ENCODE peak calls at places on chromosomes 11 and 22, in six cellular contexts. C, W, G, V, D and A are unnamed samples.
A peak's percentile ranks its signal among the peaks of the same experiment; 100 is the strongest.

GRCh38 chr11:134450186-134450585 is 38.1 kb upstream of the B3GAT1 start:
- DNase-seq in C (no peak), W (no peak), G (no peak), V (no peak), D (no peak), A (no peak)

GRCh38 chr11:61912530-61912898 is 4.9 kb downstream of the RAB3IL1 start:
- DNase-seq in C (no peak), W (no peak), G (no peak), V (peak; percentile 17), D (no peak), A (no peak)

GRCh38 chr11:78615724-78616123 is 41.1 kb upstream of the NARS2 start:
- DNase-seq in C (no peak), W (no peak), G (peak; percentile 15), V (no peak), D (no peak), A (no peak)

GRCh38 chr11:79340535-79340934 is 100.3 kb downstream of the TENM4 start:
- DNase-seq in C (no peak), W (no peak), G (no peak), V (no peak), D (no peak), A (no peak)

GRCh38 chr22:22802346-22802970 is 85.2 kb upstream of the IGLL5 start:
- DNase-seq in C (no peak), W (no peak), G (peak; percentile 35), V (no peak), D (no peak), A (no peak)

GRCh38 chr11:75547617-75548054 is 14.4 kb upstream of the SERPINH1 start:
- DNase-seq in C (no peak), W (no peak), G (peak; percentile 89), V (peak; percentile 88), D (no peak), A (peak; percentile 77)

GRCh38 chr11:70397336-70397982 is 870 bp upstream of the CTTN start:
- DNase-seq in C (no peak), W (peak; percentile 13), G (peak; percentile 44), V (peak; percentile 57), D (no peak), A (no peak)

GRCh38 chr11:132610216-132610615 is 922.1 kb downstream of the OPCML start:
- DNase-seq in C (no peak), W (no peak), G (no peak), V (no peak), D (no peak), A (no peak)

GRCh38 chr11:44529895-44530412 is 35.5 kb upstream of the CD82 start:
- DNase-seq in C (no peak), W (no peak), G (no peak), V (peak; percentile 3), D (no peak), A (no peak)

GRCh38 chr11:35143509-35144102 is 4.6 kb downstream of the CD44 start:
- DNase-seq in C (no peak), W (no peak), G (no peak), V (no peak), D (no peak), A (no peak)

GRCh38 chr11:13333456-13333957 is 55.9 kb downstream of the BMAL1 start:
- DNase-seq in C (no peak), W (peak; percentile 77), G (no peak), V (no peak), D (no peak), A (no peak)
- TF ChIP-seq POLR2AphosphoS5 in C (no peak), W (peak; percentile 31), G (no peak), V (no peak), D (no peak), A (no peak)

GRCh38 chr11:108364159-108364558 is 103.2 kb downstream of the C11orf65 start:
- DNase-seq in C (no peak), W (no peak), G (no peak), V (no peak), D (no peak), A (no peak)
- H3K4me2 ChIP-seq in C (no peak overlapping the region), W (no peak overlapping the region), G (no peak overlapping the region), V (no peak overlapping the region), D (no peak overlapping the region), A (no peak overlapping the region)

GRCh38 chr11:94769897-94770296 is 1.7 kb downstream of the AMOTL1 start:
- DNase-seq in C (no peak), W (no peak), G (no peak), V (no peak), D (no peak), A (peak; percentile 24)
- TF ChIP-seq POLR2AphosphoS5 in C (no peak), W (no peak), G (no peak), V (no peak), D (no peak), A (no peak)

GRCh38 chr11:17430616-17431015 is 42.2 kb upstream of the KCNJ11 start:
- DNase-seq in C (no peak), W (no peak), G (no peak), V (no peak), D (no peak), A (no peak)
- H3K4me2 ChIP-seq in C (no peak overlapping the region), W (no peak overlapping the region), G (no peak overlapping the region), V (no peak overlapping the region), D (no peak overlapping the region), A (no peak overlapping the region)

GRCh38 chr11:33933607-33934006 is 41.7 kb upstream of the LMO2 start:
- DNase-seq in C (no peak), W (no peak), G (no peak), V (no peak), D (no peak), A (no peak)

GRCh38 chr11:33936057-33936456 is 44.2 kb upstream of the LMO2 start:
- DNase-seq in C (no peak), W (no peak), G (no peak), V (no peak), D (no peak), A (no peak)

GRCh38 chr11:33935005-33935404 is 43.1 kb upstream of the LMO2 start:
- DNase-seq in C (no peak), W (no peak), G (no peak), V (no peak), D (no peak), A (no peak)

GRCh38 chr11:33935466-33935865 is 43.6 kb upstream of the LMO2 start:
- DNase-seq in C (no peak), W (no peak), G (no peak), V (no peak), D (no peak), A (peak; percentile 34)

DNA sequence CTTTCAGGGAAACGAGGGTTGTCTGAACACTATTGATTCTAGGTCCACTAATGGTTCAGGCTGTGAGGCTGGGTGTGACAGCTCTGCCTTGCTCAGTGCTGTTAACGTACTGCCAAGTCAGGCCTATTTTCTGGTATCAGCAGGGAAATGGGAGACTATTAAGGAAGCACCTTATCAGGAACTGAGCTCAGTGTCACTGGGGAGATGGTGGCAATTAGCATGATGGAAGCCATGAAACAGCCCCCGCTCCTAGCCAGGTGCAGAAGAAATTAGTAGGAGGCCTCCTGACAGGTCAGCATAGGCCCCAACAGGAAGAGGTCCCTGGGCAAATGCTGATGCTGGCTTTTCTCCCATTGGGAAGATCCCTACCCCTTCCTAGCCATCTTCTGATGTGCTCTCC is 42.6 kb upstream of the LMO2 start:
- DNase-seq in C (no peak), W (no peak), G (no peak), V (no peak), D (no peak), A (peak; percentile 26)
- TF ChIP-seq POLR2AphosphoS5 in C (no peak), W (no peak), G (no peak), V (no peak), D (no peak), A (no peak)

DNA sequence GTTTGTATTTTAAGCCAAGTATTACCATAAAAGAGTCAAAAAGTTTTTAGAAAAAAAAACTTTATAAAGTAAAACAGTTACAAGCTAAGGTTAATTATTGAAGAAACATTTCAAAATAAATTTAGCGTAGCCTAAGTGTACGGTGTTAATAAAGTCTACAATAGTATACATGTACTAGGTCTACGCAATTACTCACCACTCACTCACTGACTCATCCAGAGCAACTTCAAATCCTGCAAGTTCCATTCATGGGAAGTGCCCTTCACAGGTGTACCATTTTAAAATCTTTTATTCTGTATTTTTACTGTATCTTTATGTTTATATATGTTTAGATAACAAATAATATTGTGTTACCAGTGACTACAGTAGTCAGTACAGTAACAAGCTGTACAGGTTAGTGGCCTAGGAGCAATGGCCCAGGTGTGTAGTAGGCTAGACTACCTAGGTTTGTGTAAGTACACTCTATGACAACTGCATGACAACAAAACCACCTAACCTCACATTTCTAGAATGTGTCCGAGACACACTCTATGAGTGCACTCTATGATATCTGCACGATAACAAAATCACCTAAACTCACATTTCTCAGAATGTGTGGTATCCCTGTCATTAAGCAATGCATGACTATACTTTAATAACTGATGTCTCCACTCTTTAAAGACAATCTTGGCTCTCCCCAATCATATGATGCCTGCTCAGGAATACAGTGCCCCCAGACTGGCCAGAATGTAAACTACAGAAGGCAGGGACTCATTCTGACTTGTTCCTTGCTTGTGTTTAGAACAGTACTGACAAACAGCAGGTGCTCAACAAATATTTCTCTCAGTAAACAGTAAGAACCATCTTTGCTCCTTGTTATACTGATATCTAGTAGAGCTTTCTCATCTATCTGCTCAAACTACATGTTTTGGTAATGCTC is 21.2 kb downstream of the KMT5B start:
- DNase-seq in C (no peak), W (no peak), G (no peak), V (no peak), D (no peak), A (no peak)
- H3K4me2 ChIP-seq in C (no peak overlapping the region), W (no peak overlapping the region), G (no peak overlapping the region), V (no peak overlapping the region), D (no peak overlapping the region), A (no peak overlapping the region)

DNA sequence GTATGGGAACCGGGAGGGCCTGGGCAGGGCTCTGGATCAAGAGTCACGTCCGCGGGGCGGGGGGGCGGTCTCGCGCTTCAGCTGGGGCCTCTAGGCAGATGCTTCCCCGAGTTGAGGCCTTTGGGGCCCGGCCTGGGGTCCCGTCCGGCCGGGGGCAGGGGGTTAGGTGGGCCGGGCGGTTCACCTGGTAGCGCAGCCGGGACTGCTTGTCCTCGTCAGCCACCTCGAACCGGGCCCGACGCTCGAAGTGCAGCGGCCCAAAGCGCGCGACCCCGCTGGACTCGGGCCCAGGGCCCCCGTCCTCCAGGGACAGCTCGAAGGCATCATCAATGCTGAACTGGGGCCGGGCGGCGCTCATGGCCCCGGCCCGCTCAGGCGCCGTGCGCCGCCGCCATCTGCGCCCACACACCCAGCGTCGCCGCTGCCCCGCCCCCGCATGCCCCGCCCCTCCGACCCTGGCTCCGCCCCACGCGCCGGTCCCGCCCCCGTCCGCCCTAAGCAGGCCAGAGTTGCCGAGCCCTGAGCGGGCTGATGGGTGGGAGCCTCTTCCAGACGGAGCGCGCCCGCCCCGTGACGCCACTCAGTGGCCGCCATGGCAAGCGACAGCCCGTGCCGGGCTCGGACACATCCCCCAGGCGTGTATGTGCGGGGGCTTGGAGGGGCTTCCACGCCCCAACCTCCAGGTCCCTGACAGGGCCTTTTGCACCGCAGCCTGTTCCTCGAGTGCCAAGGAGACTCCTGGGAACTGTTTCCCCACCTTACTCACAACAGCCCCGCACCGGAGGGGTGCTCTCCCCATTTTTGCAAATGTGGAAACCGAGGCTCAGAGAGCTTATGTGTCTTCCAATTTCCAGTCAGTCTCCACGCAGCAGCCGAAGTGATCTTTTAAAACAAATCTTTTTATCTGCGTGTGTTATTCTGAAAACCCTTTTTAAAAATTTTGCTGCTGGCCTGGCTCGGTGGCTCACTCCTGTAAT is at the start of gene TMEM134:
- DNase-seq in C (peak; percentile 70), W (peak; percentile 82), G (peak; percentile 95), V (peak; percentile 98), D (peak; percentile 57), A (peak; percentile 88)
- TF ChIP-seq POLR2AphosphoS5 in C (peak; percentile 72), W (peak; percentile 87), G (peak; percentile 80), V (peak; percentile 92), D (peak; percentile 77), A (peak; percentile 93)